ENCODE peak calls at places on chromosome 22, in five cellular contexts. H is transverse colon, Z is A549, B is SK-N-SH, G is upper lobe of right lung. C is an unnamed sample.

GRCh38 chr22:49400136-49400865 is 427.4 kb downstream of the BRD1 start:
- DNase-seq in B (no peak), Z (no peak), H (no peak), G (no peak), C (peak)

GRCh38 chr22:35629406-35630234 is 12.5 kb upstream of the MB start:
- DNase-seq in G (peak), Z (peak), B (no peak), H (peak), C (peak)

GRCh38 chr22:44500623-44501022 is 2.6 kb upstream of the RTL6 start:
- DNase-seq in B (no peak), G (no peak), H (no peak), Z (no peak), C (no peak)

GRCh38 chr22:22815397-22816170 is 72.0 kb upstream of the IGLL5 start:
- DNase-seq in Z (no peak), H (no peak), G (no peak), B (no peak), C (no peak)

GRCh38 chr22:33062402-33062801 is 4.2 kb upstream of the SYN3 start:
- DNase-seq in G (no peak), B (no peak), H (no peak), Z (no peak), C (no peak)

GRCh38 chr22:39662677-39663034 is 92.1 kb downstream of the CACNA1I start:
- DNase-seq in G (no peak), Z (no peak), H (no peak), B (no peak), C (peak)

GRCh38 chr22:44261861-44262595 is 50.7 kb downstream of the SHISAL1 start:
- DNase-seq in H (no peak), Z (no peak), G (peak), B (peak), C (peak)

GRCh38 chr22:38754247-38755154 is 1.3 kb downstream of the SUN2 start:
- DNase-seq in G (no peak), Z (no peak), B (no peak), H (peak), C (peak)

GRCh38 chr22:22200569-22201184 is 43.9 kb upstream of the VPREB1 start:
- DNase-seq in B (no peak), Z (no peak), G (no peak), H (no peak), C (no peak)

GRCh38 chr22:35452351-35452781 is 52.4 kb downstream of the MCM5 start:
- DNase-seq in G (peak), Z (no peak), H (peak), B (no peak), C (no peak)

GRCh38 chr22:35561796-35562526 is 21.3 kb downstream of the RASD2 start:
- DNase-seq in H (no peak), Z (peak), G (no peak), B (no peak), C (peak)

GRCh38 chr22:23520875-23521441 is 59.1 kb downstream of the IGLL1 start:
- DNase-seq in B (peak), Z (peak), H (no peak), G (no peak), C (no peak)

GRCh38 chr22:49749227-49749626 is 78.4 kb downstream of the BRD1 start:
- DNase-seq in Z (no peak), B (peak), H (no peak), G (peak), C (no peak)

GRCh38 chr22:22737590-22737989 is 93.2 kb downstream of the GGTLC2 start:
- DNase-seq in H (no peak), Z (no peak), B (no peak), G (no peak), C (no peak)

GRCh38 chr22:23157560-23158515 is 12.6 kb downstream of the RAB36 start:
- DNase-seq in Z (no peak), G (no peak), B (no peak), H (no peak), C (no peak)

GRCh38 chr22:38518620-38519019 is 12.5 kb upstream of the DDX17 start:
- DNase-seq in G (no peak), Z (no peak), B (no peak), H (peak), C (no peak)

GRCh38 chr22:20922141-20922751 is 5.0 kb downstream of the CRKL start:
- DNase-seq in H (no peak), B (no peak), Z (no peak), G (no peak), C (no peak)

GRCh38 chr22:38455063-38455529 is at the start of gene KCNJ4:
- DNase-seq in H (no peak), B (no peak), G (no peak), Z (no peak), C (no peak)

GRCh38 chr22:24117942-24118341 is 63.3 kb upstream of the SUSD2 start:
- DNase-seq in B (peak), H (no peak), G (no peak), Z (no peak), C (peak)

GRCh38 chr22:48881326-48881980 is 946.2 kb downstream of the BRD1 start:
- DNase-seq in B (no peak), H (no peak), G (peak), Z (no peak), C (no peak)

GRCh38 chr22:21712751-21713427 is 22.7 kb downstream of the YPEL1 start:
- DNase-seq in Z (peak), G (no peak), B (peak), H (peak), C (peak)

GRCh38 chr22:50289151-50289941 is 18.1 kb downstream of the PLXNB2 start:
- DNase-seq in H (no peak), Z (no peak), G (no peak), B (no peak), C (no peak)

GRCh38 chr22:24060375-24060788 is 49.3 kb downstream of the CABIN1 start:
- DNase-seq in H (no peak), B (no peak), G (no peak), Z (peak), C (no peak)

GRCh38 chr22:24304067-24304675 is 33.5 kb downstream of the SPECC1L start:
- DNase-seq in H (no peak), B (no peak), G (no peak), Z (no peak), C (no peak)

GRCh38 chr22:31954535-31955326 is 10.4 kb downstream of the YWHAH start:
- DNase-seq in Z (no peak), H (no peak), B (no peak), G (peak), C (no peak)

GRCh38 chr22:44188986-44189630 is 8.4 kb downstream of the PARVG start:
- DNase-seq in B (peak), G (peak), H (no peak), Z (no peak), C (no peak)

GRCh38 chr22:24230911-24231656 is 13.8 kb downstream of the GGT5 start:
- DNase-seq in G (peak), Z (no peak), B (peak), H (peak), C (peak)

GRCh38 chr22:41638124-41638523 is 17.0 kb downstream of the XRCC6 start:
- DNase-seq in B (no peak), G (no peak), Z (peak), H (no peak), C (no peak)

GRCh38 chr22:50247748-50248147 is 2.9 kb upstream of the TUBGCP6 start:
- DNase-seq in H (peak), B (peak), G (no peak), Z (peak), C (peak)

GRCh38 chr22:20906387-20906767 is 10.8 kb upstream of the CRKL start:
- DNase-seq in B (no peak), H (no peak), Z (no peak), G (no peak), C (no peak)

GRCh38 chr22:44181033-44181911 is 547 bp downstream of the PARVG start:
- DNase-seq in B (no peak), Z (no peak), G (peak), H (peak), C (no peak)

GRCh38 chr22:37180531-37181231 is 7.4 kb downstream of the C1QTNF6 start:
- DNase-seq in Z (no peak), B (no peak), H (no peak), G (peak), C (no peak)
- H3K27ac ChIP-seq in Z (peak), B (no peak), H (peak), G (peak), C (no peak)

DNA sequence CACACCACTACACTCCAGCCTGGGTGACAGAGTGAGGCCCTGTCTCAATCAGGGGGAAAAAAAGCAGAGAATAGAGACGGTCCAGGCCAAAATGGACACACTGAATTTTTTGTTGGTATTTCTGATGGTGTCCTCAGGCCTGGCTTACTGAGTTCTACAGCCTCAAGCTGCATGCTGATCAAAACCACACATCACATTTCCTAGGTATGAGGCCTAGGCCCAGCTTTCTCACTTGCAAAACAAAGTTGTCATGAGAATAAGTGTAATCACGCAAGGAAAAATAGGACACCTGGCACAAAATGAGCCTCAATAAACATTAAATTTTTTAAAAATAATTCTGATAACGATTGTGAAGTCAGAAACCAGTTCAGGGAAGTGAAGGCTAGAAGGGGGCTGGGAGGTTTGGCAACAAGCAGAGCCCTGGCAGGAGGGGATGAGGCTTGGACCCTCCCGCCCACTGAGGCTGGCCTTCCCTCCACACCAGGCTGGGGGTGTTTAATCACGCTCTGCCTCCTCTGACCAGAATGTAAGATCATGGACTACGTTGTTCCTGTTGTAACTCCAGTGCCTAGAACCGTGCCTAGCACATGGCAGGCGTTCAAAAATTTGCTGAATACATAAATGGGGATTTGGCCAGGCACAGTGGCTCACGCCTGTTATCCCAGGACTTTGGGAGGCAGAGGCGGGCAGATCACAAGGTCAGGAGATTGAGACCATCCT is 18.1 kb downstream of the PACSIN2 start:
- DNase-seq in H (no peak), Z (no peak), G (no peak), B (no peak), C (no peak)
- H3K27ac ChIP-seq in H (peak), Z (peak), G (peak), B (no peak), C (no peak)

GRCh38 chr22:30298005-30298701 is 8.8 kb upstream of the CASTOR1 start:
- DNase-seq in H (peak), G (peak), Z (no peak), B (no peak), C (no peak)

GRCh38 chr22:30296324-30296723 is 7.0 kb upstream of the CASTOR1 start:
- DNase-seq in G (no peak), B (no peak), H (no peak), Z (no peak), C (no peak)

GRCh38 chr22:30296851-30297250 is 7.5 kb upstream of the CASTOR1 start:
- DNase-seq in G (no peak), B (no peak), Z (no peak), H (no peak), C (no peak)

GRCh38 chr22:30295576-30295975 is 6.3 kb upstream of the CASTOR1 start:
- DNase-seq in G (no peak), H (no peak), B (no peak), Z (no peak), C (no peak)

GRCh38 chr22:30297276-30298004 is 8.1 kb upstream of the CASTOR1 start:
- DNase-seq in B (no peak), H (no peak), Z (no peak), G (no peak), C (no peak)
- H3K27ac ChIP-seq in B (no peak), H (no peak), Z (no peak), G (peak), C (no peak)

GRCh38 chr22:19890502-19891349 is 36.1 kb upstream of the GNB1L start:
- DNase-seq in G (no peak), B (peak), H (no peak), Z (no peak), C (no peak)

GRCh38 chr22:19892249-19892879 is 37.7 kb upstream of the GNB1L start:
- DNase-seq in H (no peak), B (peak), G (no peak), Z (no peak), C (no peak)

GRCh38 chr22:19888131-19888746 is 33.6 kb upstream of the GNB1L start:
- DNase-seq in G (no peak), B (no peak), H (no peak), Z (no peak), C (no peak)

GRCh38 chr22:19891350-19892248 is 36.9 kb upstream of the GNB1L start:
- DNase-seq in H (no peak), Z (no peak), B (peak), G (no peak), C (peak)

DNA sequence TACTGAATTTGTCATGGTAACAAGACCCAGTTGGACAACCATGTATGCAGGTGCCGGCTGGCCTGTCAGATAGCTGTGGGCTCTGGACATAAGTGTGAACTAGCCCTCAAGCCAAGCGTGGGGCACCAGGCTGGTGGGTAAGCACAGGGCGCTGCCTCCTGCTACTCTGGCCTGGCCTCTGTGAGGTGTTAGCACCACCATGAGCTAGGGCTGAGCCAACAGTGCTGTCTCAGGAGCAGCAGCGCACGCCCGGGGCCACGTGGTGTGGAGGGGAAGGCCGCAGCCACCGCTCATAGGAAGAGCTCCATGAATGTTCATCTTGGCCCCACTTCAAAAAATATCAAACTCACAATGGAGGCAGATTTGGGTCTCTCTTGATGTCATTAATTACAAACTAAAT is 35.3 kb upstream of the GNB1L start:
- DNase-seq in H (no peak), B (no peak), G (no peak), Z (no peak), C (no peak)
- H3K27ac ChIP-seq in H (no peak), B (no peak), G (no peak), Z (no peak), C (no peak)

DNA sequence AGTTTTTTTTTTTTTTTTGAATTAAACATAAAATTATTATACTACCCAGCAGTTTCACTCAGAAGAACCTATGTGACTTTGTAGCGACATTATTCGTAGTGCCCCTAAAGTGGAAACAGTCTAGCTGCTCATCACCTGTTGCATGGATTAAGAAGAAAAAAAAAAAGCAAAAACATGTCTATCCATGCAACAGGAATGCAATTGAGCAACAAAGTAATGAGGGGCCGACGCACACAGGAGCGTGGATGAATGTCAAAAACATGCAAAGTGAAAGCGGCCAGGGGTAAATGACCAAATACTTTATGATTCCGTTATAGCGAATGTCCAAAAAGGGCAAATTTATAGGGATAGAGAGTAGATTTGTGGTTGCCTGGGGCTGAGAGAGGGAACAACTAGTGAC is 16.3 kb downstream of the MYO18B start:
- DNase-seq in H (no peak), B (no peak), Z (no peak), G (no peak), C (no peak)
- H3K27ac ChIP-seq in H (no peak), B (no peak), Z (no peak), G (no peak), C (no peak)

DNA sequence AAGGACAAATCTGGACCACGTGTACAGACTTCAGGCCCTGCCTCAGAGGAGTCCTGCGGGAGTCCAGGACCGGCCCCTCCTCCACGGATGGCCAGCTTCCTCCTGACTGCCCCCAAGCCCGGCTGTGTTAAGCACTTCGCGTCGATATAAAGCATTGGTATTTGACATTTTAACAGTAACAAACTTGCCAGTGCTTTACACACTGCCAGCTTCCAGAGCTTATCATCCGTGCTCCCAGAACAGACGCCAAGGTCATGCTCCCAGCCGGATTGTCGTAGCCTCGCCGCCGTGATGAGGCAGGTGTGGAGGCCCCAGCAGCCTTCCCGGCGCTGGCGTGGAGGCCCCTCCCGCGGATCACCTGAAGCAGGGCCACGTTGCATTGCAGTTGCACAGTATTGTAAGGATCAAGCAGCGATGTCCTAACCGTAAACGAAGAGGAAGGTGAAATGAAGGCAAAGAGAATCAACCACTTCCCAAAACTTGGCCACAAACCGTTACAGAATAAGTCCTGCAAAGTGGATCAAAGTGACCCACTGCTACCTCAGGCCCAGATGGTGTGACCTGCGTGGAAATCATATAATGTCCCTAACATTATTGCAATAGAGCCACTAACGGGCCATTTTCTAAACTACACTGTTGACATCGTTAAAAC is 51.7 kb downstream of the CERK start:
- DNase-seq in B (no peak), Z (no peak), G (no peak), H (no peak), C (no peak)
- H3K27ac ChIP-seq in B (no peak), Z (no peak), G (peak), H (peak), C (no peak)

DNA sequence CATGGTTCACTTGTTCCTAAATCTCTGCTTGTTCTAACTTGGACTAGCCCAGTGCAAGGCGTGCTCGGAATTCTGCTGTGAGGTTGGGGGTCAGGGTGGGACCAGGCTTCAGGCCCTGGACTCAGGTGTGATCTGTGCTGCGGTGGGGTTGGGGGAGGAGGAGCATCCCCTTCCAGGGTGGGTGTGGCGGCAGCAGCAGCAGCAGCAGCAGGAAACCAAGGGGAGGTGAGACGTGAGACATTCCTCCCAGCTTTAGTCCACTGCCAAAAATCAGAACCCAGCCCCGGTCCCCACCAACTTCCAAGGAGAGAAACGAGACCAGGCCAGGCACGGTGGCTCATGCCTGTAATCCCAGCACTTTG is 31.8 kb downstream of the A4GALT start:
- DNase-seq in H (no peak), G (no peak), B (no peak), Z (no peak), C (no peak)
- H3K27ac ChIP-seq in H (peak), G (peak), B (no peak), Z (peak), C (no peak)

DNA sequence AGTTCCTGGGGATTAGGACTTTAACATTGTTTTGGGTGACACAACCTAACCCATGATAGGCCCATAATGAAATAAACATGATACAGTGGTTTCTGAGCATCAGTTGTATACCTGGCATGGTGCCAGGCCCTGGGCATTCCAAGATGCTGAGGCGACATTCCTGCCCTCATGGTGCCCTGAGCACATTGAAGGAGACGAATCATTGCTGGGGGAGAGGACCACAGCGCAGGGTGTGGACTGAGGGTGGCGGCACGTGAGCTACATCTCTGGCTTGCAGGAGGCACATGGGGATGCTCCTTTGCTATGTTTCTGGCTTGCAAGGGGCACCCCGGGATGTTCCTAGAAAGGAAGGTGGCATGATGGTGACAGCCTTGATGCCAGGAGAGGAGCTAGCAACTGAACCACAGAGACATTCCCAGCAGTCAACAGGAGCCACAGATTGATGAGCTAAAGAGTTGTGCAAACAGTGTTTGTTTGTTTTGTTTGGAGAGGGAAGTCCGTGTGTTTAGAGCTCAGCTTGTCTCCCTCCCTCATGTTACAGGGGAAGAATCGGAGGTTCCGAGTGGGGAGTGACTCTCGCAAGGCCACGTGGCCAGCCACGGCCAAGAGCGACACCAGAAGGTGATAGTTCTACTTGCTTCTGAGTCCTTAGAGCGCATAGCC is 106.4 kb downstream of the MIAT start:
- DNase-seq in H (no peak), B (no peak), G (no peak), Z (peak), C (no peak)
- H3K27ac ChIP-seq in H (no peak), B (no peak), G (no peak), Z (peak), C (no peak)